ENCODE peak calls at places on chromosomes 3 and 15, in seven cellular contexts. I is activated gamma-delta T cell treated with Interleukin-2 at 50 U/mL for 16 hours; Z is T follicular helper cell; A is tibial nerve; X is HFFc6; E is activated naive CD4-positive, alpha-beta T cell; N is NCI-H1092. R is an unnamed sample.

GRCh38 chr15:48566669-48567068 is 78.8 kb downstream of the FBN1 start:
- DNase-seq in Z (no peak), I (no peak), N (no peak), X (no peak), E (no peak), A (no peak), R (no peak)

GRCh38 chr15:77226652-77227051 is 155.7 kb upstream of the TSPAN3 start:
- DNase-seq in E (no peak), Z (no peak), X (no peak), I (no peak), A (no peak), N (no peak), R (no peak)

GRCh38 chr3:141797167-141797773 is 34.1 kb downstream of the GRK7 start:
- DNase-seq in A (no peak), I (peak), X (no peak), Z (no peak), N (peak), E (no peak), R (no peak)

GRCh38 chr3:177777699-177778098 is 580.4 kb upstream of the TBL1XR1 start:
- DNase-seq in E (no peak), A (no peak), X (peak), I (peak), N (peak), Z (peak), R (peak)

GRCh38 chr15:90550919-90551318 is 21.2 kb downstream of the CRTC3 start:
- DNase-seq in X (no peak), Z (no peak), A (no peak), N (no peak), E (no peak), I (no peak), R (no peak)

GRCh38 chr3:38711321-38711720 is 61.8 kb upstream of the SCN5A start:
- DNase-seq in N (no peak), X (peak), E (no peak), I (no peak), Z (no peak), A (no peak), R (no peak)

GRCh38 chr3:153704115-153704514 is 417.1 kb upstream of the ARHGEF26 start:
- DNase-seq in A (no peak), X (no peak), Z (no peak), I (no peak), E (no peak), N (no peak), R (no peak)

GRCh38 chr3:195365371-195365770 is 77.4 kb downstream of the ACAP2 start:
- DNase-seq in I (no peak), Z (no peak), N (no peak), X (no peak), A (no peak), E (no peak), R (no peak)

GRCh38 chr3:53350652-53351051 is 3.3 kb upstream of the DCP1A start:
- DNase-seq in E (no peak), I (no peak), Z (no peak), A (no peak), N (no peak), X (peak), R (no peak)

R was measured in NCI-H2029.